ENCODE peak calls at places on chromosomes 12 and 14, in six cellular contexts. U is neural progenitor cell, P is GM23248, Y is PC-3, C is GM23338, A is HCT116. O is an unnamed sample.

GRCh38 chr12:52440821-52441319 is 6.7 kb upstream of the KRT75 start:
- DNase-seq in A (peak; percentile 73), C (no peak), Y (peak; percentile 86), U (no peak), P (peak; percentile 93), O (no peak)

GRCh38 chr12:58540480-58541299 is 379.6 kb downstream of the LRIG3 start:
- DNase-seq in Y (peak; percentile 92), U (peak; percentile 92), A (peak; percentile 59), C (peak; percentile 92), P (peak; percentile 89), O (peak; percentile 78)

GRCh38 chr14:58780595-58780994 is 142.8 kb downstream of the DACT1 start:
- DNase-seq in A (no peak), Y (no peak), C (no peak), U (no peak), P (no peak), O (no peak)

GRCh38 chr12:93361159-93361919 is 16.4 kb upstream of the NUDT4 start:
- DNase-seq in A (no peak), Y (no peak), C (peak; percentile 8), P (peak; percentile 89), U (no peak), O (peak; percentile 32)

GRCh38 chr14:78606111-78606510 is 435.9 kb downstream of the NRXN3 start:
- DNase-seq in Y (no peak), P (peak; percentile 93), A (no peak), C (no peak), U (no peak), O (no peak)

GRCh38 chr14:73887704-73888459 is 1.2 kb downstream of the ZNF410 start:
- DNase-seq in C (no peak), U (no peak), P (peak; percentile 19), A (no peak), Y (peak; percentile 52), O (no peak)

GRCh38 chr12:109739747-109740693 is 26.4 kb downstream of the FAM222A start:
- DNase-seq in P (no peak), A (no peak), C (peak; percentile 77), U (peak; percentile 80), Y (no peak), O (no peak)

GRCh38 chr14:93538411-93538810 is 107.7 kb downstream of the UNC79 start:
- DNase-seq in P (peak; percentile 11), C (peak; percentile 79), A (peak; percentile 38), Y (peak; percentile 20), U (peak; percentile 21), O (no peak)

GRCh38 chr12:7210642-7211151 is 21.2 kb downstream of the PEX5 start:
- DNase-seq in P (no peak), C (no peak), Y (no peak), A (no peak), U (no peak), O (no peak)

GRCh38 chr14:85535316-85535715 is 5.4 kb downstream of the FLRT2 start:
- DNase-seq in U (no peak), P (peak; percentile 17), C (no peak), Y (no peak), A (no peak), O (no peak)

GRCh38 chr12:104218935-104219334 is 3.4 kb downstream of the TXNRD1 start:
- DNase-seq in U (no peak), C (no peak), A (peak; percentile 19), P (peak; percentile 59), Y (peak; percentile 46), O (no peak)

GRCh38 chr12:65720136-65720535 is 104.1 kb upstream of the HMGA2 start:
- DNase-seq in P (peak; percentile 66), Y (no peak), C (no peak), U (no peak), A (peak; percentile 69), O (no peak)

GRCh38 chr14:69812725-69813124 is 15.7 kb upstream of the SLC10A1 start:
- DNase-seq in C (no peak), P (no peak), U (peak; percentile 27), A (no peak), Y (peak; percentile 24), O (no peak)

GRCh38 chr12:120365675-120366340 is 3.2 kb downstream of the MSI1 start:
- DNase-seq in Y (no peak), U (no peak), P (no peak), C (no peak), A (no peak), O (no peak)

GRCh38 chr12:56695327-56696101 is 7.4 kb upstream of the PTGES3 start:
- DNase-seq in C (no peak), Y (no peak), P (peak; percentile 43), A (no peak), U (no peak), O (no peak)
- H3K4me3 ChIP-seq in C (no peak overlapping the region), Y (no peak overlapping the region), P (no peak overlapping the region), A (no peak overlapping the region), U (no peak overlapping the region), O (no peak overlapping the region)

GRCh38 chr12:13780453-13780852 is 200.9 kb downstream of the GRIN2B start:
- DNase-seq in P (no peak), A (no peak), Y (no peak), U (no peak), C (no peak), O (no peak)
- TF ChIP-seq EZH2 in P (no peak), A (no peak), Y (no peak), U (no peak), C (no peak), O (no peak)

DNA sequence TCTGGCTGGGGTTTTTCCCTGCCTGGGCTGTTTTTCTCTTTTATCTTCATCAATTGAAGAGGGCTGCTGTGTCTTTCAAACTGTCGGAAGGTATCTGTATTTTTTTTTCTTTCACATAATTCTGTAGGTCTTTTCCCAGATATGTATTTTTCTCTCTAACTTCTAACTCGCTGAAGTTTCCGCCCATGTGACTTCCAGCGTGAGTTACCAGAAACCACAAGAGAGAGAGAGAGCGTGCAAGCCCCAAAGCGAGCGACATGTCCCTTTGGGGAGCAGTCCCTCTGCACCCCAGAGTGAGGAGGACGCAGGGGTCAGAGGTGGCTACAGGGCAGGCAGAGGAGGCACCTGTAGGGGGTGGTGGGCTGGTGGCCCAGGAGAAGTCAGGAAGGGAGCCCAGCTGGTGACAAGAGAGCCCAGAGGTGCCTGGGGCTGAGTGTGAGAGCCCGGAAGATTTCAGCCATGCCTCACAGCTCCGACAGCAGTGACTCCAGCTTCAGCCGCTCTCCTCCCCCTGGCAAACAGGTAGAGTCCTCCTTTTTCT is at the start of gene BATF:
- DNase-seq in C (no peak), P (no peak), A (no peak), U (no peak), Y (no peak), O (peak; percentile 59)
- TF ChIP-seq EZH2phosphoT487 in C (no peak), P (no peak), A (no peak), U (no peak), Y (no peak), O (no peak)

DNA sequence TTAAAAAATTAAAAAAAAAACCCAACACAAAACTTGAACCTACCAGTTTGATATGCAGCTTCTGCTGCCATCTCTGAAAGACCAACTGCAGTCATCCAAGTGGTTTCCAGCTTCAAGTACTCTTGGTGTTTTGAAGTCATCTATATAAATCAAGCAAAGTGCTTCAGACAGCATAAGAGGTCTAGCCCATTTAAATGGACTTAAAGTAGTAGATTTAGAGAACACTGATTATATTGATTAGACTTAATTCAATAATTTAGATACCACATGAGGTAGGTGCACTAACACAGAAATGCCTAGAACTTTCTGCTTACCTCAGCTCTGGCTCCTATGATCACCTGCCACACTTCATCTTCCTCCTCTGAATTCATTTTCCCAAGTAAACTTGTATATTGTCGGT is 9.4 kb downstream of the DIABLO start:
- DNase-seq in U (no peak), P (no peak), Y (no peak), C (no peak), A (no peak), O (no peak)
- H3K4me3 ChIP-seq in U (no peak overlapping the region), P (no peak overlapping the region), Y (no peak overlapping the region), C (no peak overlapping the region), A (no peak overlapping the region), O (no peak overlapping the region)

O was measured in MM.1S.